ENCODE peak calls at places on chromosomes 6 and 20, in ten cellular contexts. D is naive B cell; O is nephron progenitor cell; I is RWPE1; T is H4; N is CD8-positive, alpha-beta memory T cell; E is mucosa of descending colon; J is NCI-H446; Z is naive thymus-derived CD4-positive, alpha-beta T cell; V is heart right ventricle. Y is an unnamed sample.

GRCh38 chr20:52192296-52193007 is 873 bp upstream of the ZFP64 start:
- DNase-seq in J (no peak), V (peak), T (peak), Z (no peak), E (no peak), D (no peak), N (no peak), O (no peak), I (peak), Y (no peak)

GRCh38 chr20:6636209-6637159 is 131.0 kb upstream of the BMP2 start:
- DNase-seq in J (peak), E (no peak), O (peak), V (no peak), I (peak), D (no peak), Z (no peak), T (peak), N (no peak), Y (no peak)

GRCh38 chr6:116218172-116218633 is 35.7 kb downstream of the TSPYL4 start:
- DNase-seq in D (peak), V (no peak), E (no peak), Z (no peak), T (no peak), J (peak), O (no peak), N (no peak), I (no peak), Y (no peak)

GRCh38 chr20:8057871-8058270 is 38.3 kb upstream of the TMX4 start:
- DNase-seq in E (no peak), V (no peak), D (no peak), J (no peak), Z (no peak), O (no peak), N (no peak), T (no peak), I (no peak), Y (no peak)

GRCh38 chr6:157236040-157236725 is 87.1 kb downstream of the TMEM242 start:
- DNase-seq in D (peak), Z (no peak), O (peak), I (no peak), V (no peak), T (no peak), E (peak), J (no peak), N (no peak), Y (no peak)

GRCh38 chr6:150491131-150491795 is 108.4 kb upstream of the PLEKHG1 start:
- DNase-seq in E (no peak), N (no peak), Z (no peak), D (no peak), J (no peak), V (no peak), O (no peak), I (peak), T (peak), Y (no peak)

GRCh38 chr20:47669927-47670890 is 115.1 kb downstream of the SULF2 start:
- DNase-seq in T (no peak), V (no peak), J (no peak), E (no peak), N (no peak), Z (no peak), D (no peak), I (no peak), O (no peak), Y (no peak)

GRCh38 chr20:62739581-62740285 is 31.1 kb downstream of the NTSR1 start:
- DNase-seq in D (no peak), N (peak), V (peak), J (no peak), I (peak), Z (no peak), E (peak), T (peak), O (no peak), Y (no peak)

GRCh38 chr6:144528605-144529425 is 243.7 kb downstream of the UTRN start:
- DNase-seq in E (no peak), V (no peak), J (no peak), Z (no peak), D (no peak), T (peak), I (no peak), O (peak), N (no peak), Y (no peak)

GRCh38 chr6:5359413-5359812 is 98.1 kb downstream of the FARS2 start:
- DNase-seq in V (no peak), J (peak), Z (no peak), I (no peak), N (no peak), T (no peak), D (no peak), E (no peak), O (no peak), Y (no peak)

GRCh38 chr6:13848553-13849150 is 34.3 kb upstream of the MCUR1 start:
- DNase-seq in Z (no peak), N (no peak), J (peak), I (no peak), E (no peak), T (no peak), O (no peak), V (no peak), D (no peak), Y (no peak)

GRCh38 chr6:85677243-85677956 is 34.7 kb upstream of the SYNCRIP start:
- DNase-seq in I (no peak), J (no peak), T (no peak), N (no peak), O (no peak), E (no peak), D (no peak), V (no peak), Z (no peak), Y (no peak)

GRCh38 chr6:11769816-11770545 is 8.6 kb downstream of the ADTRP start:
- DNase-seq in Z (no peak), E (no peak), N (no peak), I (peak), V (no peak), D (no peak), T (peak), J (no peak), O (no peak), Y (no peak)

GRCh38 chr6:44800171-44800671 is 412.7 kb downstream of the CDC5L start:
- DNase-seq in T (peak), I (no peak), J (no peak), E (no peak), Z (no peak), N (no peak), D (no peak), V (no peak), O (no peak), Y (no peak)

Y was measured in lower leg skin.